ENCODE peak calls at places on chromosome 6, in five cellular contexts. P, E, R, H and L are unnamed samples.

GRCh38 chr6:88294702-88295101 is 128.6 kb upstream of the CNR1 start:
- DNase-seq in H (no peak), E (no peak), P (no peak), R (no peak), L (no peak)

GRCh38 chr6:71197770-71198169 is 90.8 kb upstream of the OGFRL1 start:
- DNase-seq in P (peak; percentile 5), E (no peak), R (no peak), H (no peak), L (no peak)

GRCh38 chr6:144582939-144583613 is 297.9 kb downstream of the UTRN start:
- DNase-seq in P (peak; percentile 31), H (no peak), E (peak; percentile 32), R (peak; percentile 77), L (peak; percentile 51)

GRCh38 chr6:18025591-18025990 is 38.2 kb upstream of the KIF13A start:
- DNase-seq in E (no peak), R (no peak), H (no peak), P (peak; percentile 50), L (no peak)

GRCh38 chr6:85472744-85473143 is 22.9 kb downstream of the NT5E start:
- DNase-seq in P (no peak), R (no peak), E (no peak), H (no peak), L (no peak)

GRCh38 chr6:164097557-164098398 is 683.3 kb downstream of the QKI start:
- DNase-seq in R (no peak), H (peak; percentile 68), P (peak; percentile 77), E (no peak), L (no peak)

GRCh38 chr6:6781172-6781876 is 192.8 kb downstream of the LY86 start:
- DNase-seq in R (no peak), E (no peak), H (peak; percentile 76), P (peak; percentile 88), L (no peak)

GRCh38 chr6:3962897-3963296 is 113.7 kb downstream of the FAM50B start:
- DNase-seq in H (no peak), R (no peak), E (no peak), P (no peak), L (no peak)

GRCh38 chr6:29792123-29793035 is 35.2 kb upstream of the HLA-G start:
- DNase-seq in E (peak; percentile 72), R (peak; percentile 87), P (peak; percentile 61), H (no peak), L (peak; percentile 84)

GRCh38 chr6:161411265-161411944 is 137.5 kb upstream of the AGPAT4 start:
- DNase-seq in R (no peak), E (peak; percentile 15), H (no peak), P (peak; percentile 83), L (peak; percentile 14)

GRCh38 chr6:26555505-26556262 is 17.5 kb downstream of the HMGN4 start:
- DNase-seq in P (peak; percentile 28), H (no peak), E (no peak), R (no peak), L (no peak)

GRCh38 chr6:8432614-8433013 is 2.7 kb downstream of the SLC35B3 start:
- DNase-seq in R (no peak), H (no peak), E (no peak), P (no peak), L (no peak)

GRCh38 chr6:110514818-110515217 is 38.4 kb upstream of the SLC22A16 start:
- DNase-seq in R (no peak), P (no peak), E (no peak), H (no peak), L (no peak)

GRCh38 chr6:35718911-35719381 is 17.9 kb upstream of the ARMC12 start:
- DNase-seq in R (no peak), E (peak; percentile 67), P (no peak), H (no peak), L (peak; percentile 72)

GRCh38 chr6:84026721-84027164 is 6.8 kb upstream of the MRAP2 start:
- DNase-seq in P (peak; percentile 75), H (no peak), R (no peak), E (no peak), L (no peak)

GRCh38 chr6:66128238-66128637 is 421.2 kb upstream of the EYS start:
- DNase-seq in H (no peak), P (no peak), R (no peak), E (no peak), L (no peak)

GRCh38 chr6:11381801-11382513 is 149.5 kb upstream of the NEDD9 start:
- DNase-seq in P (peak; percentile 51), R (peak; percentile 83), E (peak; percentile 69), H (no peak), L (peak; percentile 82)

GRCh38 chr6:105352037-105352617 is 50.8 kb downstream of the PREP start:
- DNase-seq in H (no peak), E (no peak), R (no peak), P (no peak), L (no peak)

GRCh38 chr6:155079985-155080452 is 84.9 kb downstream of the TIAM2 start:
- DNase-seq in R (no peak), H (no peak), E (peak; percentile 51), P (no peak), L (peak; percentile 36)

GRCh38 chr6:34237722-34238506 is 1.2 kb downstream of the HMGA1 start:
- DNase-seq in R (peak; percentile 78), E (peak; percentile 85), P (peak; percentile 58), H (no peak), L (peak; percentile 84)

GRCh38 chr6:146827216-146827928 is 228.6 kb downstream of the ADGB start:
- DNase-seq in R (no peak), P (no peak), E (no peak), H (no peak), L (no peak)

GRCh38 chr6:64000873-64001497 is 365.4 kb downstream of the PHF3 start:
- DNase-seq in H (no peak), P (no peak), R (no peak), E (no peak), L (no peak)

GRCh38 chr6:33785766-33786165 is 3.2 kb downstream of the LEMD2 start:
- DNase-seq in R (no peak), H (no peak), P (no peak), E (no peak), L (no peak)

GRCh38 chr6:2181567-2181966 is 63.8 kb downstream of the GMDS start:
- DNase-seq in P (peak; percentile 29), R (no peak), H (no peak), E (no peak), L (no peak)

GRCh38 chr6:15296735-15297134 is 50.9 kb downstream of the JARID2 start:
- DNase-seq in R (no peak), H (no peak), P (no peak), E (peak; percentile 45), L (peak; percentile 61)

GRCh38 chr6:121984956-121985355 is 414.5 kb upstream of the HSF2 start:
- DNase-seq in H (no peak), R (no peak), E (no peak), P (no peak), L (no peak)

GRCh38 chr6:20606831-20607230 is 72.6 kb downstream of the CDKAL1 start:
- DNase-seq in E (no peak), P (no peak), H (no peak), R (no peak), L (no peak)

GRCh38 chr6:30884521-30885480 is 482 bp downstream of the DDR1 start:
- DNase-seq in E (peak; percentile 61), R (no peak), H (no peak), P (peak; percentile 84), L (peak; percentile 66)